ENCODE peak calls at places on chromosome 22, in seven cellular contexts. I is body of pancreas, D is IMR-90, M is spleen, U is A549, F is Peyer's patch, K is tibial nerve. G is an unnamed sample.

GRCh38 chr22:19610518-19611253 is 86.5 kb upstream of the CLDN5 start:
- DNase-seq in I (no peak), D (no peak), M (no peak), U (no peak), F (no peak), K (no peak), G (no peak)

GRCh38 chr22:45151503-45151902 is 12.2 kb upstream of the NUP50 start:
- DNase-seq in I (no peak), D (no peak), M (no peak), U (no peak), F (no peak), K (no peak), G (no peak)

GRCh38 chr22:19831016-19831415 is 23.7 kb downstream of the GNB1L start:
- DNase-seq in I (no peak), D (no peak), M (no peak), U (no peak), F (no peak), K (no peak), G (no peak)

GRCh38 chr22:17785185-17786184 is 11.2 kb upstream of the BID start:
- DNase-seq in I (peak), D (no peak), M (peak), U (peak), F (peak), K (no peak), G (peak)

GRCh38 chr22:24107668-24108067 is 73.6 kb upstream of the SUSD2 start:
- DNase-seq in I (peak), D (peak), M (no peak), U (no peak), F (peak), K (peak), G (peak)

GRCh38 chr22:19942071-19942885 is 660 bp upstream of the TXNRD2 start:
- DNase-seq in I (no peak), D (peak), M (no peak), U (peak), F (no peak), K (no peak), G (no peak)

GRCh38 chr22:24841261-24841660 is 35.2 kb downstream of the SGSM1 start:
- DNase-seq in I (peak), D (no peak), M (no peak), U (no peak), F (no peak), K (no peak), G (no peak)

GRCh38 chr22:33841281-33842005 is 78.8 kb downstream of the LARGE1 start:
- DNase-seq in I (no peak), D (no peak), M (no peak), U (no peak), F (no peak), K (no peak), G (no peak)

GRCh38 chr22:48576333-48577013 is 1251.2 kb downstream of the BRD1 start:
- DNase-seq in I (no peak), D (no peak), M (no peak), U (no peak), F (no peak), K (no peak), G (no peak)

GRCh38 chr22:45428391-45429385 is 15.2 kb downstream of the RIBC2 start:
- DNase-seq in I (no peak), D (no peak), M (peak), U (no peak), F (no peak), K (no peak), G (no peak)

GRCh38 chr22:17258015-17258827 is 39.0 kb upstream of the ADA2 start:
- DNase-seq in I (peak), D (no peak), M (peak), U (no peak), F (peak), K (no peak), G (peak)

GRCh38 chr22:25134028-25134427 is 65.6 kb upstream of the CRYBB3 start:
- DNase-seq in I (peak), D (no peak), M (no peak), U (no peak), F (no peak), K (no peak), G (no peak)

GRCh38 chr22:24506802-24507438 is 11.8 kb downstream of the UPB1 start:
- DNase-seq in I (no peak), D (peak), M (no peak), U (peak), F (no peak), K (no peak), G (no peak)

GRCh38 chr22:19874307-19875060 is 19.8 kb upstream of the GNB1L start:
- DNase-seq in I (peak), D (no peak), M (peak), U (no peak), F (peak), K (peak), G (no peak)

GRCh38 chr22:49970528-49971231 is 10.1 kb downstream of the PIM3 start:
- DNase-seq in I (peak), D (peak), M (peak), U (peak), F (peak), K (peak), G (peak)
- TF ChIP-seq POLR2A in I (peak), D (peak), M (peak), U (peak), F (peak), K (peak), G (peak)

DNA sequence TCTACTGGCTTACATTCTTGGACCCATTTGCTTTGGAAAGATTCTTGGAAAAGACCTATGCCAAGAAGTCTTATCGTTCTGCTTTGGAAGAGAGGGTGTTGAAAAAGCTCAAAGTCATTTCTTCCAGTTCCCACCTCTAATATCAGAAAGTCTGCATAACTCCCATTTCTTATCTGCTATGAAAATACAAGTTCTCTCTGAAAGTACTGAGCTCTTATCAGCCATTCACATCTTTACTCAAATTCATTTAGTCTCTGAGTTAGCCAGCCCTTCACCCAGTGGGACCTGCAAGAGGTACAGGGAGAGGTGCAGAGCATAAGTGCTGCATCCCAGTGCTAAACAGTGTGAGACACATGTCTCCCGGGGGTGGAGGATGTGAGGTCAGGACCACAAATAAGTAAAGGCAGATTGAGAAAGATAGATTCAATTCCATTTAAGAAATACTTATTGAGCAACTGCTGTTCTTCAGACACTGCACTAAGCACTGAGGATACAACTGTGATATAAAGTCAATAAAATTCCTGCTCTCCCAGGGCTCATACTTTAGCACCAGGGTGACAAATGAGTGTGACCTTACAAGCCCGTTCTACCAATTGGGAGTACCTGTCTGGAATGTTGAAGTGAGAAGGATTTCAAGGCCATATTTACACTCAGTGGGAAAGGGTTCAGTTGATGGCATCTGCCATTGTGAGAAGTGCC is 76.7 kb downstream of the PISD start:
- DNase-seq in I (no peak), D (peak), M (no peak), U (no peak), F (no peak), K (no peak), G (no peak)
- H3K27ac ChIP-seq in I (no peak), D (peak), M (peak), U (no peak), F (no peak), K (no peak), G (no peak)

DNA sequence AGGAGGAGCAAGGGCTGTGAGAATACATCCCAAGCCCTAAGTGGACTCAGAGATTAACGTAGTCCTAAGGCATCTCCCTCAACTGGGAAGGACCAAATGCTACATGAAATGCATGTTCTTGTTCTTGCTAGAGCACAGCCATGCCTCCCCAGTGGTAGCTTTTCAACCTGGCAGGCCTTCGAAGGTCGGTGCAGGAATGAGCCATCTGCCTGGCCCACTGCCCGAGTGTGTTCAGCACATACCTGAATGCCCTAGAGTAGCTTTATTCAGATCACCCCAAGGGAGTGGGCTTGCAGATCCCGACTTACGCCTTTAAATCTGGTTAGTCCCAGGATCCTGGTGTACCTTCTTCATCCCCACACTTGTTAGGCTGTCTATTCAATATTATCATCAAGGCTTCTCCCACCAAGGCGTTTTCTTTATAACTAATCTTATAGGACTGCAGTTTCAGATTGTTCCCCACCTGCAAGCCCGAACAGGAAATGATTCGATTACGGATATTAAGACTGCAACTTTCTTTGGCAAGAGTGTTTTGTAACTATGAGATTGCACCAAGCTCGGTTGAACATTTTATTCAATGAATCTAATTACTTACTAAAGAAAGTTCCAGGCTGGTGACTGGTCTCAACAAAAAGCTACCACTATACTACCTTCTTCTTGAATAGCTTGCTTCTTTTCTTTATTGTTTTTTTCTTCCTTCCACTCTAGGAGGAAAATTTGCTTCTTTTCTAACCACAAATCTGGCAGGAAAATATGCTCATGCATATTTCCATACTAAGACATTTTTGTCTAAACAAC is 115.6 kb downstream of the SGSM3 start:
- DNase-seq in I (peak), D (peak), M (no peak), U (no peak), F (no peak), K (no peak), G (peak)
- H3K4me3 ChIP-seq in I (no peak), D (no peak), M (no peak), U (no peak), F (no peak), K (no peak), G (no peak)

DNA sequence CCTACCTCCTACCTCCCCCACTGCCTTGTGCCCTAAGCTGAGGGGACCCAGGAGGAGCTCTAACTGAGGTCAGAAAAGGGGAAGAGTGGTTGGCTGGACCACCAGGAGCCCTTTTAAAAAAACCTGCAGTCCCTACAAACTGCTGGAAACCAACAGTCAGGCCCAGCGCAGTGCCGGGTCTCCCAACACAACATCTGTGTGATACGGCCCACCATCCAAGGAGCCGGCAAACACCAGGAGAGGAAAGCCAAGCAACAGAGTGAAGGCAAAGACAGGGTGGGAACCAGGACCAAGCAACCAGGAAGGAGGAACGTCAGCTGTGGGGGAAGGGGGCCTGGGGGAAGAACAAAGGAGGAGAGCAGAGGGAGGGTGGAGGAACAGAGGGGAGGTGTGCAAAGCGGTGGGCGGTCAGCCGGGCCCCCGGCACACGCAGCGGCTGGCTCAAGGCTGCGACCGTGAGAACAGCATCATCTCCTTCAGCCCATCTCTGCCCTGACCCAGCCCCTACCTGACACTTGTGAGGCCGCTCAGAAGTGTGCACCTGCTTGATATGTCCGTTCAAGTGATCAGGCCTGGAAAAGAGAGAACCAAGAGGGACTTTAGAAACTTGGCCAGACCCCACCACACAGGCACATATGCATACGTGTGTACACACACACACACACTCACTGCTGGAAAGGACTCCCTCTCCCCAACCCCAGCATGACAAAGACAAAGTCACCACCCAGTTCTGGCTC is 3.6 kb downstream of the PATZ1 start:
- DNase-seq in I (peak), D (no peak), M (no peak), U (no peak), F (no peak), K (no peak), G (no peak)
- TF ChIP-seq POLR2A in I (no peak), D (no peak), M (no peak), U (no peak), F (no peak), K (no peak), G (no peak)

GRCh38 chr22:43128928-43129424 is 14.2 kb downstream of the MCAT start:
- DNase-seq in I (peak), D (no peak), M (no peak), U (no peak), F (peak), K (no peak), G (no peak)

GRCh38 chr22:43129426-43130425 is 13.5 kb downstream of the MCAT start:
- DNase-seq in I (no peak), D (no peak), M (no peak), U (no peak), F (no peak), K (no peak), G (no peak)

GRCh38 chr22:43128116-43128515 is 15.1 kb downstream of the MCAT start:
- DNase-seq in I (no peak), D (no peak), M (no peak), U (no peak), F (no peak), K (no peak), G (no peak)

GRCh38 chr22:43127166-43127908 is 15.9 kb downstream of the MCAT start:
- DNase-seq in I (no peak), D (no peak), M (no peak), U (no peak), F (peak), K (no peak), G (no peak)

DNA sequence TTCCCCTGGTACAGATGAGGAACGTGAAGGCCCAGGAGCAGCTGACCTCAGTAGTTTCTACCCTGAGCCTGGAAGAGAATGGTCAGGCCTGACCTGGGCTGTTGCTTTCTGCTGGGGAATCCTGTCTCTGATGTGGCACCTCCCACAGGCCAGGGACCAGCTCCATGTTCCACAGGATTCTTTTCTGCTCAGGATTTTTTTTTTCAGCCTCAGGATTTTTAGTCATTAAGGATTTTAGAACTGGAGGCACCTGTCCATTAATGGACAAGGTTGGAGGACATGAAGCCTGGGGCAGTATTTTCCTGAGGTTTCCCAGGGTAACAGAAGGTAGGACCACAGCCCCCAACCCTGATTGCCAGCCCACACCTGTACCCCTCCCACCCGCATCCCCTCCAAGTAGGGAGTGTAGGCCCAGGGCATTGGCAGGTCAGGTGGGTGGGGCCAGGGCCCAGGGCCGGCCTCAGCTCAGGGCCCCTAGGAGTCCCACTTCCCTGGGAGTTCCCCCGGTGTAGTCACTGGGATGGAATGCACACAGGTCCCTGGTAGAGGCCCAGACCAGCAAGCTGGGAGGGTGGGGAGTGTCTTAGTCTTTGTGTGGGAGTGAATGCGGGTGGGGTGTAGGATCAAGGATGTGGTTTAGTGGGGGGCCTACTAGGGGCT is 16.1 kb downstream of the BIK start:
- DNase-seq in I (peak), D (peak), M (no peak), U (peak), F (peak), K (no peak), G (no peak)
- H3K27ac ChIP-seq in I (no peak), D (no peak), M (no peak), U (no peak), F (no peak), K (no peak), G (no peak)

GRCh38 chr22:46976130-46976529 is 213.7 kb downstream of the TBC1D22A start:
- DNase-seq in I (no peak), D (no peak), M (no peak), U (no peak), F (no peak), K (no peak), G (no peak)
- H3K4me3 ChIP-seq in I (no peak), D (no peak), M (no peak), U (no peak), F (no peak), K (no peak), G (no peak)

GRCh38 chr22:50508897-50509296 is 873 bp downstream of the NCAPH2 start:
- DNase-seq in I (no peak), D (no peak), M (no peak), U (no peak), F (no peak), K (no peak), G (no peak)

GRCh38 chr22:50505776-50506610 is 1.5 kb downstream of the LMF2 start:
- DNase-seq in I (peak), D (no peak), M (peak), U (no peak), F (no peak), K (no peak), G (no peak)

GRCh38 chr22:50506611-50507420 is 686 bp downstream of the LMF2 start:
- DNase-seq in I (peak), D (no peak), M (peak), U (no peak), F (no peak), K (no peak), G (no peak)

GRCh38 chr22:50507421-50507990 is at the start of gene LMF2:
- DNase-seq in I (peak), D (no peak), M (peak), U (no peak), F (peak), K (peak), G (peak)

GRCh38 chr22:50507991-50508884 is at the start of gene NCAPH2:
- DNase-seq in I (peak), D (peak), M (peak), U (peak), F (no peak), K (peak), G (peak)
- TF ChIP-seq POLR2A in I (peak), D (peak), M (peak), U (peak), F (peak), K (peak), G (peak)

GRCh38 chr22:38174626-38175025 is 7.0 kb downstream of the PLA2G6 start:
- DNase-seq in I (no peak), D (no peak), M (no peak), U (no peak), F (no peak), K (no peak), G (no peak)

GRCh38 chr22:38175206-38176118 is 6.2 kb downstream of the PLA2G6 start:
- DNase-seq in I (no peak), D (no peak), M (no peak), U (no peak), F (no peak), K (no peak), G (no peak)

GRCh38 chr22:38177926-38178604 is 3.6 kb downstream of the PLA2G6 start:
- DNase-seq in I (peak), D (peak), M (no peak), U (peak), F (no peak), K (no peak), G (peak)

GRCh38 chr22:38177044-38177443 is 4.6 kb downstream of the PLA2G6 start:
- DNase-seq in I (no peak), D (no peak), M (no peak), U (no peak), F (no peak), K (no peak), G (no peak)

DNA sequence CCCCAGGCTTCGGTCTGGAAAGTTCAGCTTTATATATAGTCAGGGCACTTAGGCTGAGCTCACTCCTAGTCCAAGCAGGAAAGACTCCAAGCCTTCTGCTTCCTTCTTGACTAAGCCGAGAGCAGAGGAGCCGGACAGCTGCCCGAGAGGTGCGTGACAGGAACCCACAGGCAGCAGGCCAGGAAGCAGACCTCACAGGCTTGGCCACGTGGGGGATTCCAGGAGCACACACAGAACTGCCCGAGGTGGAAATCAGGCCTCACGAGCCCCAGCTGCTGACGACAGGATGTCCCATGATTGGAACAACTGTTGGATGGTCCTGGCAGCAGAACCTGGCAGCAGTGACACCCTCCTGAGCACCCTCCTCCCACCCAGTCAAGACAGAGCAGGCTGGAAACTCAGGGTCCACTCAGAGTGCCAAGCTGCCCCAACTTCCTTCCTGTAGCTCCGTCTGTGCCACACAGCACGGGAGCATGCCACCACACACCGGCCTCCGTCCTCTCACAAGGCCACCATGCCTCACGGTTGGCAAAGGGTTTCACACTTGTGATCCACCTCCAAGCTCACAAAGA is 5.4 kb downstream of the PLA2G6 start:
- DNase-seq in I (peak), D (peak), M (peak), U (no peak), F (no peak), K (peak), G (peak)
- H3K27ac ChIP-seq in I (peak), D (peak), M (peak), U (peak), F (no peak), K (peak), G (peak)

GRCh38 chr22:35066768-35067167 is 810 bp downstream of the ISX start:
- DNase-seq in I (no peak), D (no peak), M (no peak), U (no peak), F (no peak), K (no peak), G (no peak)
- H3K4me3 ChIP-seq in I (no peak), D (no peak), M (no peak), U (no peak), F (peak), K (peak), G (no peak)

GRCh38 chr22:21590809-21591641 is 23.5 kb downstream of the UBE2L3 start:
- DNase-seq in I (no peak), D (no peak), M (no peak), U (no peak), F (no peak), K (no peak), G (no peak)
- TF ChIP-seq POLR2A in I (no peak), D (no peak), M (no peak), U (no peak), F (no peak), K (no peak), G (no peak)

G was measured in gastrocnemius medialis.